ENCODE peak calls at places on chromosomes 1 and 21, in six cellular contexts. One of them, this sample, is unnamed.

GRCh38 chr1:166032163-166032562 is 134.6 kb downstream of the FAM78B start:
- DNase-seq in transverse colon: no peak
- DNase-seq in spleen: no peak
- DNase-seq in GM23338: no peak
- DNase-seq in stomach: no peak
- DNase-seq in Panc1: no peak
- DNase-seq in this sample: no peak

GRCh38 chr1:176670853-176671252 is 207.9 kb downstream of the PAPPA2 start:
- DNase-seq in transverse colon: no peak
- DNase-seq in spleen: no peak
- DNase-seq in GM23338: peak; percentile 40
- DNase-seq in stomach: no peak
- DNase-seq in Panc1: no peak
- DNase-seq in this sample: no peak

GRCh38 chr21:32770514-32771133 is 931 bp downstream of the PAXBP1 start:
- DNase-seq in transverse colon: no peak
- DNase-seq in spleen: no peak
- DNase-seq in GM23338: no peak
- DNase-seq in stomach: no peak
- DNase-seq in Panc1: no peak
- DNase-seq in this sample: no peak

GRCh38 chr1:160711528-160712311 is at the start of gene CD48:
- DNase-seq in transverse colon: no peak
- DNase-seq in spleen: no peak
- DNase-seq in GM23338: no peak
- DNase-seq in stomach: no peak
- DNase-seq in Panc1: no peak
- DNase-seq in this sample: no peak

GRCh38 chr1:2981981-2982614 is 39.2 kb upstream of the ACTRT2 start:
- DNase-seq in transverse colon: no peak
- DNase-seq in spleen: peak; percentile 58
- DNase-seq in GM23338: no peak
- DNase-seq in stomach: peak; percentile 8
- DNase-seq in Panc1: no peak
- DNase-seq in this sample: no peak

GRCh38 chr1:23103001-23103879 is 65.4 kb downstream of the LUZP1 start:
- DNase-seq in transverse colon: peak; percentile 54
- DNase-seq in spleen: no peak
- DNase-seq in GM23338: no peak
- DNase-seq in stomach: no peak
- DNase-seq in Panc1: peak; percentile 74
- DNase-seq in this sample: no peak

GRCh38 chr1:17709981-17710380 is 45.2 kb upstream of the ACTL8 start:
- DNase-seq in transverse colon: no peak
- DNase-seq in spleen: no peak
- DNase-seq in GM23338: no peak
- DNase-seq in stomach: no peak
- DNase-seq in Panc1: no peak
- DNase-seq in this sample: no peak

GRCh38 chr21:16573581-16573980 is 843.8 kb downstream of the USP25 start:
- DNase-seq in transverse colon: no peak
- DNase-seq in spleen: no peak
- DNase-seq in GM23338: no peak
- DNase-seq in stomach: no peak
- DNase-seq in Panc1: no peak
- DNase-seq in this sample: no peak

GRCh38 chr1:64136749-64137568 is 66.5 kb upstream of the UBE2U start:
- DNase-seq in transverse colon: peak; percentile 80
- DNase-seq in spleen: no peak
- DNase-seq in GM23338: peak; percentile 90
- DNase-seq in stomach: peak; percentile 85
- DNase-seq in Panc1: peak; percentile 72
- DNase-seq in this sample: peak; percentile 77

GRCh38 chr1:11787251-11787803 is 18.4 kb downstream of the MTHFR start:
- DNase-seq in transverse colon: peak; percentile 66
- DNase-seq in spleen: no peak
- DNase-seq in GM23338: peak; percentile 79
- DNase-seq in stomach: peak; percentile 81
- DNase-seq in Panc1: no peak
- DNase-seq in this sample: peak; percentile 41

GRCh38 chr1:153040950-153041631 is at the start of gene SPRR2D:
- DNase-seq in transverse colon: no peak
- DNase-seq in spleen: no peak
- DNase-seq in GM23338: no peak
- DNase-seq in stomach: no peak
- DNase-seq in Panc1: no peak
- DNase-seq in this sample: no peak

GRCh38 chr1:54272134-54272533 is 72.2 kb downstream of the MRPL37 start:
- DNase-seq in transverse colon: no peak
- DNase-seq in spleen: no peak
- DNase-seq in GM23338: no peak
- DNase-seq in stomach: no peak
- DNase-seq in Panc1: no peak
- DNase-seq in this sample: no peak

GRCh38 chr1:171663854-171664550 is 11.5 kb upstream of the MYOC start:
- DNase-seq in transverse colon: no peak
- DNase-seq in spleen: no peak
- DNase-seq in GM23338: no peak
- DNase-seq in stomach: no peak
- DNase-seq in Panc1: no peak
- DNase-seq in this sample: no peak

GRCh38 chr1:226545806-226546596 is 2.6 kb upstream of the STUM start:
- DNase-seq in transverse colon: peak; percentile 34
- DNase-seq in spleen: no peak
- DNase-seq in GM23338: no peak
- DNase-seq in stomach: no peak
- DNase-seq in Panc1: no peak
- DNase-seq in this sample: no peak

GRCh38 chr1:219038398-219038797 is 135.3 kb upstream of the LYPLAL1 start:
- DNase-seq in transverse colon: no peak
- DNase-seq in spleen: no peak
- DNase-seq in GM23338: no peak
- DNase-seq in stomach: no peak
- DNase-seq in Panc1: no peak
- DNase-seq in this sample: no peak

GRCh38 chr1:234478152-234478480 is 863 bp downstream of the TARBP1 start:
- DNase-seq in transverse colon: peak; percentile 81
- DNase-seq in spleen: peak; percentile 95
- DNase-seq in GM23338: peak; percentile 76
- DNase-seq in stomach: peak; percentile 78
- DNase-seq in Panc1: no peak
- DNase-seq in this sample: peak; percentile 61

GRCh38 chr1:204573563-204573925 is 57.3 kb downstream of the MDM4 start:
- DNase-seq in transverse colon: no peak
- DNase-seq in spleen: no peak
- DNase-seq in GM23338: no peak
- DNase-seq in stomach: no peak
- DNase-seq in Panc1: peak; percentile 57
- DNase-seq in this sample: no peak

GRCh38 chr1:66623812-66624211 is 89.9 kb downstream of the SGIP1 start:
- DNase-seq in transverse colon: no peak
- DNase-seq in spleen: no peak
- DNase-seq in GM23338: no peak
- DNase-seq in stomach: no peak
- DNase-seq in Panc1: no peak
- DNase-seq in this sample: no peak

GRCh38 chr1:238892612-238893011 is 493.8 kb upstream of the CHRM3 start:
- DNase-seq in transverse colon: no peak
- DNase-seq in spleen: no peak
- DNase-seq in GM23338: no peak
- DNase-seq in stomach: no peak
- DNase-seq in Panc1: peak; percentile 82
- DNase-seq in this sample: peak; percentile 21

GRCh38 chr1:226549937-226550670 is 1.5 kb downstream of the STUM start:
- DNase-seq in transverse colon: peak; percentile 59
- DNase-seq in spleen: no peak
- DNase-seq in GM23338: peak; percentile 76
- DNase-seq in stomach: peak; percentile 68
- DNase-seq in Panc1: no peak
- DNase-seq in this sample: peak; percentile 33

GRCh38 chr1:61086245-61086644 is 3.9 kb downstream of the NFIA start:
- DNase-seq in transverse colon: no peak
- DNase-seq in spleen: no peak
- DNase-seq in GM23338: no peak
- DNase-seq in stomach: no peak
- DNase-seq in Panc1: no peak
- DNase-seq in this sample: no peak

GRCh38 chr1:227899820-227900449 is 47.8 kb downstream of the WNT9A start:
- DNase-seq in transverse colon: peak; percentile 2
- DNase-seq in spleen: peak; percentile 68
- DNase-seq in GM23338: no peak
- DNase-seq in stomach: no peak
- DNase-seq in Panc1: no peak
- DNase-seq in this sample: peak; percentile 36

GRCh38 chr1:28249013-28249870 is 10.1 kb upstream of the SESN2 start:
- DNase-seq in transverse colon: peak; percentile 50
- DNase-seq in spleen: no peak
- DNase-seq in GM23338: peak; percentile 70
- DNase-seq in stomach: peak; percentile 80
- DNase-seq in Panc1: no peak
- DNase-seq in this sample: peak; percentile 61

GRCh38 chr1:198662821-198663220 is 24.0 kb downstream of the PTPRC start:
- DNase-seq in transverse colon: no peak
- DNase-seq in spleen: no peak
- DNase-seq in GM23338: no peak
- DNase-seq in stomach: no peak
- DNase-seq in Panc1: no peak
- DNase-seq in this sample: no peak

GRCh38 chr1:167617100-167617949 is 12.7 kb upstream of the RCSD1 start:
- DNase-seq in transverse colon: peak; percentile 60
- DNase-seq in spleen: peak; percentile 89
- DNase-seq in GM23338: peak; percentile 61
- DNase-seq in stomach: no peak
- DNase-seq in Panc1: no peak
- DNase-seq in this sample: no peak

GRCh38 chr21:45945066-45945867 is 36.3 kb upstream of the COL6A1 start:
- DNase-seq in transverse colon: no peak
- DNase-seq in spleen: no peak
- DNase-seq in GM23338: no peak
- DNase-seq in stomach: no peak
- DNase-seq in Panc1: no peak
- DNase-seq in this sample: no peak

GRCh38 chr1:151593651-151594625 is 17.9 kb upstream of the SNX27 start:
- DNase-seq in transverse colon: peak; percentile 91
- DNase-seq in spleen: peak; percentile 96
- DNase-seq in GM23338: peak; percentile 95
- DNase-seq in stomach: peak; percentile 92
- DNase-seq in Panc1: no peak
- DNase-seq in this sample: peak; percentile 76

GRCh38 chr1:151596166-151596933 is 15.5 kb upstream of the SNX27 start:
- DNase-seq in transverse colon: no peak
- DNase-seq in spleen: no peak
- DNase-seq in GM23338: no peak
- DNase-seq in stomach: no peak
- DNase-seq in Panc1: no peak
- DNase-seq in this sample: no peak

DNA sequence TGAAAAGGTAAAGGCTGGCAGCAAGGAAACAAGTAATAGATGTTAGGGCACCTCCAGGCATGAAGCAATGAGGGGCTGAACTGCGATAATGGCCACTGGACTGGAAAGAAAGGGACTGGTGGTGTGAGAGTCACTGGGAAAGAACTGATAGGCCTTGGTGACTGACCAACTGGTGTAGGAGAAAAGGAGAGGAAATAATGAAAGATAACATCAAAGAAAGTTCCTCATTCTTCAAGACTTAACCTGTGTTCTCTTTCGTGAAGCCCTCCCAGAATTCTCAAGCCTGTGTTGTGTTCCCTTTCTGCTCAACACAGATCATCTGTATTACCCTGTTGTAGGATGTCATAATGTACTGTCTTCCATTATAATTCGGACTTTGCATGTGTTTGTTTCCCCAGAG is 20.9 kb upstream of the SNX27 start:
- DNase-seq in transverse colon: no peak
- DNase-seq in spleen: no peak
- DNase-seq in GM23338: no peak
- DNase-seq in stomach: no peak
- DNase-seq in Panc1: no peak
- DNase-seq in this sample: no peak
- H3K27ac ChIP-seq in transverse colon: no peak overlapping the region
- H3K27ac ChIP-seq in spleen: no peak overlapping the region
- H3K27ac ChIP-seq in GM23338: no peak overlapping the region
- H3K27ac ChIP-seq in stomach: no peak overlapping the region
- H3K27ac ChIP-seq in Panc1: no peak overlapping the region
- H3K27ac ChIP-seq in this sample: no peak overlapping the region

GRCh38 chr1:115429884-115430283 is 91.8 kb upstream of the NGF start:
- DNase-seq in transverse colon: no peak
- DNase-seq in spleen: no peak
- DNase-seq in GM23338: no peak
- DNase-seq in stomach: no peak
- DNase-seq in Panc1: no peak
- DNase-seq in this sample: no peak

GRCh38 chr1:115432061-115432460 is 94.0 kb upstream of the NGF start:
- DNase-seq in transverse colon: no peak
- DNase-seq in spleen: no peak
- DNase-seq in GM23338: no peak
- DNase-seq in stomach: no peak
- DNase-seq in Panc1: no peak
- DNase-seq in this sample: no peak

GRCh38 chr1:115429242-115429641 is 91.2 kb upstream of the NGF start:
- DNase-seq in transverse colon: no peak
- DNase-seq in spleen: no peak
- DNase-seq in GM23338: no peak
- DNase-seq in stomach: no peak
- DNase-seq in Panc1: no peak
- DNase-seq in this sample: no peak

GRCh38 chr1:115428676-115429075 is 90.6 kb upstream of the NGF start:
- DNase-seq in transverse colon: no peak
- DNase-seq in spleen: no peak
- DNase-seq in GM23338: no peak
- DNase-seq in stomach: no peak
- DNase-seq in Panc1: no peak
- DNase-seq in this sample: no peak

GRCh38 chr1:115430717-115431116 is 92.7 kb upstream of the NGF start:
- DNase-seq in transverse colon: no peak
- DNase-seq in spleen: no peak
- DNase-seq in GM23338: no peak
- DNase-seq in stomach: no peak
- DNase-seq in Panc1: peak; percentile 15
- DNase-seq in this sample: no peak
- H3K4me1 ChIP-seq in transverse colon: no peaks in the 10 kb centered on the region
- H3K4me1 ChIP-seq in spleen: no peaks in the 10 kb centered on the region
- H3K4me1 ChIP-seq in GM23338: no peaks in the 10 kb centered on the region
- H3K4me1 ChIP-seq in stomach: no peaks in the 10 kb centered on the region
- H3K4me1 ChIP-seq in Panc1: no peaks in the 10 kb centered on the region
- H3K4me1 ChIP-seq in this sample: no peaks in the 10 kb centered on the region

GRCh38 chr1:31905093-31905509 is 33.1 kb downstream of the PTP4A2 start:
- DNase-seq in transverse colon: no peak
- DNase-seq in spleen: no peak
- DNase-seq in GM23338: no peak
- DNase-seq in stomach: no peak
- DNase-seq in Panc1: no peak
- DNase-seq in this sample: no peak
- TF ChIP-seq POLR2AphosphoS5 in transverse colon: no peak
- TF ChIP-seq POLR2AphosphoS5 in spleen: no peak
- TF ChIP-seq POLR2AphosphoS5 in GM23338: no peak
- TF ChIP-seq POLR2AphosphoS5 in stomach: no peak
- TF ChIP-seq POLR2AphosphoS5 in Panc1: peak; percentile 43
- TF ChIP-seq POLR2AphosphoS5 in this sample: no peak

GRCh38 chr1:83104558-83104957 is 894.4 kb downstream of the TTLL7 start:
- DNase-seq in transverse colon: no peak
- DNase-seq in spleen: no peak
- DNase-seq in GM23338: no peak
- DNase-seq in stomach: no peak
- DNase-seq in Panc1: no peak
- DNase-seq in this sample: no peak
- H3K27ac ChIP-seq in transverse colon: no peak overlapping the region
- H3K27ac ChIP-seq in spleen: no peak overlapping the region
- H3K27ac ChIP-seq in GM23338: no peak overlapping the region
- H3K27ac ChIP-seq in stomach: no peak overlapping the region
- H3K27ac ChIP-seq in Panc1: no peak overlapping the region
- H3K27ac ChIP-seq in this sample: no peak overlapping the region

This sample was measured in breast epithelium.